ENCODE peak calls at places on chromosome 22, in four cellular contexts. M, R, Z and Y are unnamed samples.

GRCh38 chr22:41539146-41540005 is 4.9 kb downstream of the POLR3H start:
- DNase-seq in M (no peak), R (peak), Z (no peak), Y (no peak)

GRCh38 chr22:32130464-32130863 is 28.6 kb downstream of the C22orf42 start:
- DNase-seq in M (no peak), R (no peak), Z (no peak), Y (no peak)

GRCh38 chr22:37267128-37267587 is 15.2 kb upstream of the CYTH4 start:
- DNase-seq in M (peak), R (no peak), Z (no peak), Y (peak)

GRCh38 chr22:42493393-42493792 is 26.2 kb downstream of the RRP7A start:
- DNase-seq in M (no peak), R (no peak), Z (no peak), Y (no peak)

GRCh38 chr22:37043828-37044538 is 7.6 kb upstream of the KCTD17 start:
- DNase-seq in M (peak), R (peak), Z (no peak), Y (peak)

GRCh38 chr22:47797546-47797945 is 1035.1 kb downstream of the TBC1D22A start:
- DNase-seq in M (no peak), R (no peak), Z (no peak), Y (no peak)

GRCh38 chr22:33821290-33821689 is 99.0 kb downstream of the LARGE1 start:
- DNase-seq in M (no peak), R (no peak), Z (no peak), Y (no peak)

GRCh38 chr22:20586403-20586745 is 79.0 kb downstream of the MED15 start:
- DNase-seq in M (no peak), R (no peak), Z (no peak), Y (no peak)

GRCh38 chr22:30078320-30079311 is 1.6 kb upstream of the HORMAD2 start:
- DNase-seq in M (no peak), R (no peak), Z (peak), Y (no peak)

GRCh38 chr22:31122532-31123291 is at the start of gene INPP5J:
- DNase-seq in M (no peak), R (peak), Z (no peak), Y (peak)

GRCh38 chr22:48415535-48415934 is 1412.1 kb downstream of the BRD1 start:
- DNase-seq in M (no peak), R (no peak), Z (no peak), Y (no peak)

GRCh38 chr22:42960146-42960509 is 54.8 kb downstream of the PACSIN2 start:
- DNase-seq in M (no peak), R (peak), Z (no peak), Y (no peak)

GRCh38 chr22:20781272-20781990 is 7.5 kb downstream of the SERPIND1 start:
- DNase-seq in M (no peak), R (no peak), Z (no peak), Y (no peak)

GRCh38 chr22:35457729-35458546 is 58.0 kb downstream of the MCM5 start:
- DNase-seq in M (no peak), R (no peak), Z (no peak), Y (no peak)

GRCh38 chr22:18113680-18114394 is 3.2 kb downstream of the TUBA8 start:
- DNase-seq in M (no peak), R (no peak), Z (no peak), Y (no peak)

GRCh38 chr22:33271390-33272161 is 213.4 kb upstream of the SYN3 start:
- DNase-seq in M (no peak), R (no peak), Z (peak), Y (no peak)

GRCh38 chr22:37601540-37602442 is 6.8 kb upstream of the GGA1 start:
- DNase-seq in M (peak), R (peak), Z (peak), Y (peak)

GRCh38 chr22:43945632-43946390 is 9.4 kb upstream of the SAMM50 start:
- DNase-seq in M (peak), R (peak), Z (no peak), Y (peak)

GRCh38 chr22:37752189-37753061 is 55.3 kb upstream of the GCAT start:
- DNase-seq in M (no peak), R (peak), Z (no peak), Y (no peak)

GRCh38 chr22:50678651-50679521 is 6.3 kb downstream of the SHANK3 start:
- DNase-seq in M (no peak), R (no peak), Z (no peak), Y (no peak)

GRCh38 chr22:42365337-42365865 is 66.8 kb downstream of the NFAM1 start:
- DNase-seq in M (no peak), R (no peak), Z (no peak), Y (peak)

GRCh38 chr22:43263645-43264514 is 76.9 kb upstream of the TTLL12 start:
- DNase-seq in M (peak), R (peak), Z (peak), Y (no peak)

GRCh38 chr22:44549701-44550100 is 51.7 kb upstream of the RTL6 start:
- DNase-seq in M (no peak), R (no peak), Z (no peak), Y (no peak)

GRCh38 chr22:22039286-22040074 is 56.9 kb upstream of the TOP3B start:
- DNase-seq in M (no peak), R (no peak), Z (no peak), Y (no peak)

GRCh38 chr22:44139773-44140172 is 41.0 kb upstream of the PARVG start:
- DNase-seq in M (no peak), R (no peak), Z (no peak), Y (no peak)

GRCh38 chr22:31377609-31378008 is 21.8 kb upstream of the DRG1 start:
- DNase-seq in M (no peak), R (no peak), Z (no peak), Y (no peak)

GRCh38 chr22:37370306-37370979 is 56.8 kb downstream of the ELFN2 start:
- DNase-seq in M (no peak), R (no peak), Z (no peak), Y (no peak)

DNA sequence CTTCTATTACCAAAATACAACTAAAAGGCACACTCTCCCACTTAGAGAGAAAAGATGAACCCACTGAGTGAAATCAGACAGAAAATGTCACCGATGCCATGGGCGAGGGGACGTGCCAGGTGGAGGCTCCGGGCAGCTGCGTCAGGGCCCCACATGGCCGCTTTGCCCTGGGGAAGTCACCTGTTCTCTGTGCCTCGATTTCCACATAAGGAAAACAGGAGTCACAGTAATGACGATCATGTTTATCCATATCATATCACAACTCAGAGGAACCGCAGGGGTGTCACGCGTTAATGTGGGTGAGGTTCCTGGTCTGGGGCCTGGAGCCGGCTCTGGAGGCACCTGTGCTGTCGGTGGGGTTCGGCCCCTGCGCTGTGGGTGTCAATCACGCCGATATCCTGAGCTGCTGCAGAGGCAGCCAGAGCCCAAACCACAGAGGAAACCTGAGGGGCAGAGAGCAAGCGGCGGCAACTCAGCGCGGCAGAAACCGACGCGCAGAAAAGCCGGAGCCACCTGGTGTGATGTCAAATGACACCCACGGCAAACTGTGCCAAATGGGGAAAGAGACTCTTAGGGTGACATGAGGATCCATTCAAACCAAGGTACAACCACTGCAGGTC is 243.7 kb downstream of the BRD1 start:
- DNase-seq in M (no peak), R (no peak), Z (no peak), Y (no peak)
- TF ChIP-seq CREM in M (no peak), R (no peak), Z (no peak), Y (no peak)

GRCh38 chr22:24390156-24390555 is 37.2 kb upstream of the ADORA2A start:
- DNase-seq in M (no peak), R (no peak), Z (no peak), Y (no peak)

GRCh38 chr22:24392218-24392931 is 35.0 kb upstream of the ADORA2A start:
- DNase-seq in M (no peak), R (no peak), Z (no peak), Y (no peak)

GRCh38 chr22:24391836-24392217 is 35.6 kb upstream of the ADORA2A start:
- DNase-seq in M (no peak), R (no peak), Z (no peak), Y (no peak)

GRCh38 chr22:24390576-24390975 is 36.8 kb upstream of the ADORA2A start:
- DNase-seq in M (no peak), R (no peak), Z (no peak), Y (no peak)

GRCh38 chr22:24393012-24393559 is 34.3 kb upstream of the ADORA2A start:
- DNase-seq in M (no peak), R (no peak), Z (no peak), Y (no peak)
- TF ChIP-seq CREM in M (no peak), R (no peak), Z (no peak), Y (no peak)

GRCh38 chr22:27164781-27165503 is 507.6 kb downstream of the MIAT start:
- DNase-seq in M (no peak), R (no peak), Z (no peak), Y (no peak)
- TF ChIP-seq CREM in M (no peak), R (no peak), Z (no peak), Y (no peak)

DNA sequence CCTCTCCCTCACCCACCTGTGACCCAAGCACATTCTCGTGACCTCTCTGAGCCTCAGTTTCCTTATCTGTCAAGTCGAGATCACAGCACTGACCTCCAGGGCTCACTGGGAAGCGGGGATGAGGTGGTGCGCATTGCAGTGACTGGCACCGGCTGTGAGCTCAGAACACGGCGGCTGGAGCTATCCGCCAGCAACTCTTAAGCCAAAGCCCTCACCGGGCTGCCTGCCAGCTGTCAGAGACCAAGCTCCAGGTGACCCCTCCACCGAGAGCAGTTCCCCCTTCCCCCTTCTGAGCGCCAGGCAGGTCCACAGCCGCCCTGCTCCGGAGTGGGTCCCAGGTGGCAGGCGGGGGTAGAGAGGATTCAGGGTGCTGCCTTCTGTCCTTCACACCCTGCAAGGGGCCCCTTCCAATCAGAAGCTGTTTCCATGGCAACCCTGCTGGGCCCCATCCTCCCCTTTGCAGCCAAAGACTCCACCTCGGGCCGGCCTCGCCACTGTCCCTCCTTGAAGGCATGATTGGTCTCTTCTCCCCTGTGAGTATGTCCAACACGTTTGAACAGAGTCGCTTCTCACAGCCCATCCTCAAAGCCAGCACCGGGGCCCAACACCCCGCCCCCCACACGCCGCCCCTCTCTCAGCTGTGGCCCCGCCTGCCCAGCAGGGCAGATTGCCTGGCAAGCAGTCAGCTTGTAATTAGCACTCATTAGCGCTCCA is 98.8 kb downstream of the WNT7B start:
- DNase-seq in M (no peak), R (no peak), Z (no peak), Y (no peak)
- TF ChIP-seq CREM in M (no peak), R (no peak), Z (no peak), Y (no peak)

DNA sequence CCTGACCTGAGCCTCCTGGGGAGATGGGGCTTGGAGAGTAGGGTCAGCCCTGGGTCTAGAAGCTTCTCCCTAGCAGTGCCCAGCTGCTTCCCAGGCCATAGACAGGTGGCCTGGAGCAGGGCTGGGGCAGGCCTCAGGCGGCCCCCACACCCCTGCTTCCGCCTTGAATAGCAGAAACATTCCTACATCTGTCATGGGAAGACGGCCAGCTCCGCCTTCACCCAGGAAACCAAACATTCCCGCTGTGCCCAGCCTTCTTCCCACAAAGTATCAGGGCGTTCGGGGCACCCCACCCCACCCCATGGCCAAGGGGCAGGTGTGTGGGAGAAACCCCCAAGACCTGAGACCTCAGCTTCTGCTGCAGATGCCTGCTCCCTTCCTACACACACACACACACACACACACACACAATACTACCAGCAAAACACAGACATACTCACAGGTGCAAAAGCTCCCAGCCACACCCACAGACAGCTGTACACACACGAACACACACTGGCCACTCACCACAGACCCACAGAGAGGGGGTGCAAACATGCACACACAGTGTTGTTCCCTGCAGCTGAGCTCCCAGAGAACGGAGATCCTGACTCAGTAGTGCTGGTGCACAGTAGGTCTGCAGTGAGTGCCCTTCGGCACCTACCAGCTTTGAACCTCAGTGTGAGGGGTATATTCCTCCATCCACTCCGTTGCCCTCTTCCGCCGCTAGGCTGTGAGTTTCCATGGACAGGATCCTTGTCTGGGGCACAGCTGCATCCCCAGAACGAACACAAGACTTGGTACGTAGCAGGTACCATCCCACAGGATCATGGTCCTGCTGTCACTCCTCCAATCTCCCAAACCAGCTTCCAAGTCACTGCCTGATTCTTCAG is 37.4 kb downstream of the PDGFB start:
- DNase-seq in M (no peak), R (no peak), Z (no peak), Y (no peak)
- TF ChIP-seq CREM in M (no peak), R (no peak), Z (no peak), Y (no peak)

GRCh38 chr22:27747396-27748256 is 53.9 kb downstream of the MN1 start:
- DNase-seq in M (peak), R (no peak), Z (no peak), Y (peak)

GRCh38 chr22:27750866-27751265 is 50.7 kb downstream of the MN1 start:
- DNase-seq in M (no peak), R (no peak), Z (no peak), Y (no peak)

GRCh38 chr22:27748355-27749168 is 53.0 kb downstream of the MN1 start:
- DNase-seq in M (no peak), R (no peak), Z (no peak), Y (peak)

GRCh38 chr22:27751277-27752070 is 50.1 kb downstream of the MN1 start:
- DNase-seq in M (no peak), R (no peak), Z (no peak), Y (no peak)

DNA sequence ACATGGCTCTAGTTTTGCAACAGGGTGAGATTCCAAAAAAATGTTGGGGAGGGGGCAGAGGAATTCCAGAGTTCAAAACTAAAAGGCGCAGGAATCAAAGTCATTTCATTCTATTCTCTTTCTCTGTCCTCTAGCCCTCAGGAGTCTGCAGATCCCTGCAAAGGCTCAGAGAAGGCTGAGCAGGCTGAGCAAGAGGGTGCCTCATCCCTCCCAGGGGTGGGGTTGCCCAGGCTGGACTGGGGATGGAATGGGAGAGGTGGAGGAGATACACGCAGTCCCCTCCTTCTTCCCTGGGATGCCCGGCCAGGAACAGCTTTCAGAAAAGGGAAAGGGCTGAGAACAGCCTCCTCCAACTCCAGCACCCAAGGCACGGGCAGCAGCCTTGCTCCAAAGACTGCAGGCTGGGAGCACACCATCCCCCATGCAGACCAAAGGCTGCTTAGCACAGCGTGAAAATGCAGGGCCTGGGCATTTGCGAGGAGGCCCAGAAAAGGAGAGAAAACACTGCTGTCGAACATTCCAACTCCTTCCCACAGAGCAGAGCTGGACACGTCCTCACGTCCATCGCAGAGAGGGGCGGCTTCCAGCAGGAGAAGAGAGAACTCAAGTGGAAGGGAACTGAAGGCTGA is 51.8 kb downstream of the MN1 start:
- DNase-seq in M (no peak), R (no peak), Z (no peak), Y (peak)
- TF ChIP-seq CREM in M (no peak), R (no peak), Z (no peak), Y (no peak)

GRCh38 chr22:23501244-23501643 is 78.8 kb downstream of the IGLL1 start:
- DNase-seq in M (no peak), R (no peak), Z (no peak), Y (no peak)

GRCh38 chr22:23503142-23503541 is 76.9 kb downstream of the IGLL1 start:
- DNase-seq in M (no peak), R (no peak), Z (no peak), Y (no peak)

GRCh38 chr22:23499845-23500500 is 80.1 kb downstream of the IGLL1 start:
- DNase-seq in M (no peak), R (no peak), Z (no peak), Y (no peak)

GRCh38 chr22:23500508-23501208 is 79.4 kb downstream of the IGLL1 start:
- DNase-seq in M (no peak), R (no peak), Z (no peak), Y (no peak)

GRCh38 chr22:23501708-23502107 is 78.4 kb downstream of the IGLL1 start:
- DNase-seq in M (no peak), R (no peak), Z (no peak), Y (no peak)
- TF ChIP-seq CREM in M (no peak), R (no peak), Z (no peak), Y (no peak)